ENCODE peak calls at places on chromosomes 4 and X, in seven cellular contexts. V, K, L, R, C, A and G are unnamed samples.

GRCh38 chr4:52964561-52964960 is 102.4 kb downstream of the RASL11B start:
- DNase-seq in V (no peak), K (no peak), L (no peak), R (no peak), C (no peak), A (no peak), G (no peak)

GRCh38 chrX:39011454-39012204 is 210.4 kb downstream of the MID1IP1 start:
- DNase-seq in V (no peak), K (no peak), L (no peak), R (peak), C (no peak), A (no peak), G (no peak)

GRCh38 chrX:57821703-57822375 is 88.4 kb downstream of the ZXDA start:
- DNase-seq in V (peak), K (no peak), L (peak), R (peak), C (peak), A (peak), G (peak)

GRCh38 chr4:79852305-79852730 is 220.7 kb downstream of the ANTXR2 start:
- DNase-seq in V (peak), K (no peak), L (no peak), R (peak), C (peak), A (peak), G (peak)

GRCh38 chrX:153973127-153974002 is 811 bp downstream of the TMEM187 start:
- DNase-seq in V (no peak), K (no peak), L (peak), R (peak), C (no peak), A (no peak), G (no peak)

GRCh38 chrX:9874483-9874882 is 88.3 kb downstream of the SHROOM2 start:
- DNase-seq in V (peak), K (no peak), L (no peak), R (no peak), C (no peak), A (no peak), G (no peak)

GRCh38 chr4:41748074-41748787 is at the start of gene PHOX2B:
- DNase-seq in V (no peak), K (no peak), L (no peak), R (no peak), C (no peak), A (peak), G (no peak)

GRCh38 chr4:110411599-110412011 is 64.3 kb upstream of the ENPEP start:
- DNase-seq in V (no peak), K (no peak), L (no peak), R (no peak), C (no peak), A (peak), G (no peak)

GRCh38 chr4:143437937-143438336 is 75.6 kb upstream of the SMARCA5 start:
- DNase-seq in V (no peak), K (no peak), L (no peak), R (no peak), C (no peak), A (no peak), G (no peak)

DNA sequence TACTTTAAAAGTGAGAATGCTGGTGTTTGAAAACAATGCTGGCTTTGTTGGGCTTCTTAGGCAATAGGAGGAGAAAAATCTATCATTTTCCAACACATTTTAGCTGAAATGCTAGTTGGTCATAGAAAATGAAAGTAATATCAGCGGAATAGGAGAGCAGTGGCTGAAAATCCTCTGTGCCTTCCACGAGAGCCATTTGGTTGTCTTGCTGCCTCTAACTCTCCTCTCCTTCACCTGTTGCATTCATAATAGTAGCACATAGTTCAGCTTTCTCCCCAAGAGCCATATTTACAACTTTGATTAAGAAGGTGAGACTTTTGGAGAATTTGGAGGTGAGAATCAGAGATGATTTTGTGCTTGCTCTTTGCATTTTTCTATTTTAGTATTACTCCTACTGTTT is 849.4 kb upstream of the FTHL17 start:
- DNase-seq in V (no peak), K (no peak), L (no peak), R (no peak), C (no peak), A (no peak), G (no peak)
- H3K4me3 ChIP-seq in V (no peak), K (no peak), L (no peak), R (no peak), C (no peak), A (no peak), G (no peak)

GRCh38 chr4:56821394-56822263 is at the start of gene SPINK2:
- DNase-seq in V (no peak), K (no peak), L (peak), R (no peak), C (no peak), A (peak), G (peak)
- H3K4me3 ChIP-seq in V (no peak), K (peak), L (no peak), R (peak), C (peak), A (peak), G (no peak)

DNA sequence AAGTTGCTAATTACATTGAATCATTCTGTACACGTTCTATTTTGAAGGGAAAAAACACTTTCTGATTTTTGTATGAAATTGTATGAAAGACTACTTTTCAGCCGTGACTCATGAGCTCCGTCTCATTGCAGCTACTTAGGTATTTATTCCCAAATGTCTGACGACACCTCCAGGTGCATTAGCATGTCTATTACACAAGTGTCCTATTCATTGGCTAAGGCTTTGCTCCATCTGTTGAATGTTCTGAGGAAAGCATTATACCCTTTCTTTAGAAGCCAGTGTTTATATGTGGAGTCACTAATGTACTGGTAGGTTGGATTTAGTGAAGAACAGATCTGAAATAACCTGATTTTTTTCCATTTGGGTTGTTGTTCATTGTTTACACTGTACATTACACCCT is 51.8 kb downstream of the MAP7D3 start:
- DNase-seq in V (no peak), K (no peak), L (no peak), R (no peak), C (no peak), A (peak), G (no peak)
- H3K4me3 ChIP-seq in V (no peak), K (no peak), L (no peak), R (no peak), C (peak), A (no peak), G (no peak)

DNA sequence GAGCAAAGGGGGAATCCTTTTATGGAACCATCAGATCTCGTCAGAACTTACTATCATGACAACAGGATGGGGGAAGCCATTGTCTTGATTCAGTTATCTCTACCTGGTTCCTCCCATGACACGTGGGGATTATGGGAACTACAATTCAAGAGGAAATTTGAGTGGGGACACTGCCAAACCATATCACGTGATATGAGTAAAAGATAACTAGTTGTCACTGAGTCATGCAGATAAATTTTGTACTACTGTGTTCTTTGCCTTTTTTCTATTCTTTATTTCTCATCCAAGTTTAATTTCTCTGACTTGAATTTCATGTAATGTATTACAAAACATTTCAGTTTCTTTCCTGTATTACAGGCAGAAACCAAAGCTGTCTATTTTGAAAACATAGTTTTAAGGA is 383.2 kb downstream of the EPHA5 start:
- DNase-seq in V (no peak), K (no peak), L (no peak), R (no peak), C (no peak), A (no peak), G (no peak)
- H3K4me3 ChIP-seq in V (no peak), K (no peak), L (no peak), R (no peak), C (no peak), A (no peak), G (no peak)

DNA sequence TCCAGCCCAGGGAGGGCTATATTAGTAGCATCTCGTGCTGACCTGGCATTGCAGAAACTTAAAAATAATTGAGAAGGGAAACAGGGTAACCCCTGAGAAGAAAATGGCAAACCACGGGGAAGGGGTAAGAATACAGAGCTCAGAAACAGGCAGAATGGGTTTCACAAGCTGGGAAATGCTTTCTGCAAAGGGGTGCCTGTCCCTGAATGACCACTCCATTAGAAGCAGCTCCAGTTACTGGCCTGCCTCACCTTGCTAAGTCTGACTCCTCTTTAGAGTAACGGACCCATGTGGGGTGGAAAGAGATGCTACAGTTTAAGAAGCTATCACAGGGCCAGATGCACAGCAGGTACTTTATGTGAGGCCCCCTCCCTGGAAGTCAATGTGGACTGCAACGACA is 2.5 kb downstream of the WDR1 start:
- DNase-seq in V (no peak), K (no peak), L (no peak), R (no peak), C (no peak), A (no peak), G (no peak)
- H3K4me3 ChIP-seq in V (peak), K (no peak), L (no peak), R (peak), C (no peak), A (no peak), G (no peak)

DNA sequence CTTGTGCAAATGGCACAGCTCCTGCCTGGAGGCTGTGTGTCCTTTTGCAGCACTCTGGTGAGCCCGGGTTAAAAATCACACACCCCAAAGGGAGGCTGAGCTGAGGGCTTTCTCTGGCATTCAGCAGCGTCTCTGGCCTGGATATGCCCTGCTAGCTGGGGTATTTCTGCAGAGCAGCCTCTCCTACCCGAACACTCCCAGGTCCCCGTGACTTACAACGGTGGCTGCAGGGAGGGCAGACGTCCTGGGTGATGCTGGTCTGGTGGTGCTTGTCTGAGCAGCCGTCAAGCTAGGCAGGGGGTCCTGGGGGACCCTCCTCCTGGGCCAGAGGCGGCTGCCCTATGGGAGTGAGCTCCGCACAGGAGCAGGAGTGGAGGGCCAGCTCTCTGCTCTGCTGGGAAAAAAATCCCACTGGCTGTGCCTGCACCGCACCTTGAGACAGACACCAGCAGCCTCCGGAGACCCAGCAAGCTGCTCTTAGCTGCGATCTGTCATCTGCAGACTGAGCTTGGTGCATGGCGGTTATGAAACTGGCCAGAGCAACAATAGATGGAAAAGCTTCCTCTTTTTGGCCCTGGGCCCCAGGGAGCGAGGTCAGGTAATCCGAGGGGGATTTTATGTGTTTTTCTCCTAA is 41.3 kb upstream of the ASMTL start:
- DNase-seq in V (no peak), K (no peak), L (peak), R (no peak), C (no peak), A (no peak), G (no peak)
- H3K4me3 ChIP-seq in V (no peak), K (no peak), L (peak), R (no peak), C (peak), A (peak), G (no peak)

GRCh38 chr4:71189471-71189870 is 149.3 kb upstream of the SLC4A4 start:
- DNase-seq in V (peak), K (no peak), L (no peak), R (peak), C (no peak), A (no peak), G (no peak)

GRCh38 chr4:71188951-71189350 is 149.9 kb upstream of the SLC4A4 start:
- DNase-seq in V (no peak), K (no peak), L (no peak), R (no peak), C (no peak), A (no peak), G (no peak)

GRCh38 chr4:71186566-71187398 is 152.0 kb upstream of the SLC4A4 start:
- DNase-seq in V (peak), K (peak), L (no peak), R (peak), C (peak), A (peak), G (peak)

GRCh38 chr4:71187399-71188196 is 151.2 kb upstream of the SLC4A4 start:
- DNase-seq in V (peak), K (peak), L (no peak), R (peak), C (peak), A (no peak), G (peak)

DNA sequence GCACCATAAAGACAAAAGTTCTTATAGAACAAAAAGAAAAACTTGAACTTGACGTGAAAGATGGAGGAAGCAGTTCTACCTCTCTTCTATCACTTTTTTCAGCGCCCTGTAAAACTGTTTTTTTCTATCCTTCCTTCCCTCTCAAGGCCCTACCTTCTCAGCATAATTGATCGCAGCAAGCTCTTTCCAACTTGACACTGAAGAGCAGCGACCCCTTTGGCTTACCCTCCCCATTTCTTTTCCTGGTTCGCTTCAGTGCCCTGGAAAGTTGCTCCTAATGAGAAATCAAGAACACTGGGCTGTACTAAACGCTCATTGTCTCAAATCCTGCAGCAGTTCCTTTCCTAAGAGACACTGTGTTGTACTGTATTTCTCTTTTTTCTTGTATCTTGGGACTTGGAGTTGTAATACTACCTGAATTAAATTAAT is 150.6 kb upstream of the SLC4A4 start:
- DNase-seq in V (no peak), K (no peak), L (no peak), R (no peak), C (no peak), A (peak), G (no peak)
- H3K4me3 ChIP-seq in V (peak), K (peak), L (no peak), R (peak), C (peak), A (peak), G (peak)

GRCh38 chrX:40279762-40280161 is 182.0 kb upstream of the BCOR start:
- DNase-seq in V (no peak), K (no peak), L (no peak), R (no peak), C (no peak), A (no peak), G (no peak)
- H3K4me3 ChIP-seq in V (no peak), K (no peak), L (no peak), R (no peak), C (no peak), A (no peak), G (no peak)

GRCh38 chr4:81528979-81529378 is 57.3 kb upstream of the RASGEF1B start:
- DNase-seq in V (no peak), K (no peak), L (no peak), R (no peak), C (no peak), A (no peak), G (no peak)
- H3K4me3 ChIP-seq in V (no peak), K (no peak), L (no peak), R (no peak), C (no peak), A (no peak), G (no peak)